ENCODE peak calls at places on chromosomes 5 and 9, in five cellular contexts. One of them, this sample, is unnamed.

GRCh38 chr9:107807183-107807582 is 317.6 kb upstream of the KLF4 start:
- ATAC-seq in A549: no peak
- ATAC-seq in gastroesophageal sphincter: no peak
- ATAC-seq in heart left ventricle: no peak
- ATAC-seq in sciatic nerve: no peak
- ATAC-seq in this sample: peak

GRCh38 chr5:80736730-80737129 is 81.9 kb upstream of the DHFR start:
- ATAC-seq in A549: peak
- ATAC-seq in gastroesophageal sphincter: no peak
- ATAC-seq in heart left ventricle: no peak
- ATAC-seq in sciatic nerve: no peak
- ATAC-seq in this sample: no peak

GRCh38 chr5:6832994-6833393 is 119.8 kb downstream of the TENT4A start:
- ATAC-seq in A549: no peak
- ATAC-seq in gastroesophageal sphincter: no peak
- ATAC-seq in heart left ventricle: peak
- ATAC-seq in sciatic nerve: no peak
- ATAC-seq in this sample: no peak

GRCh38 chr5:87151547-87151946 is 116.1 kb upstream of the RASA1 start:
- ATAC-seq in A549: peak
- ATAC-seq in gastroesophageal sphincter: no peak
- ATAC-seq in heart left ventricle: no peak
- ATAC-seq in sciatic nerve: no peak
- ATAC-seq in this sample: peak

GRCh38 chr9:135247174-135247930 is 159.9 kb downstream of the OLFM1 start:
- ATAC-seq in A549: no peak
- ATAC-seq in gastroesophageal sphincter: no peak
- ATAC-seq in heart left ventricle: no peak
- ATAC-seq in sciatic nerve: no peak
- ATAC-seq in this sample: peak

GRCh38 chr9:129989740-129990139 is 53.2 kb downstream of the FNBP1 start:
- ATAC-seq in A549: no peak
- ATAC-seq in gastroesophageal sphincter: no peak
- ATAC-seq in heart left ventricle: no peak
- ATAC-seq in sciatic nerve: peak
- ATAC-seq in this sample: no peak

GRCh38 chr9:99491408-99492259 is 269.6 kb downstream of the SEC61B start:
- ATAC-seq in A549: no peak
- ATAC-seq in gastroesophageal sphincter: no peak
- ATAC-seq in heart left ventricle: no peak
- ATAC-seq in sciatic nerve: peak
- ATAC-seq in this sample: no peak

GRCh38 chr9:133440884-133441283 is 18.7 kb downstream of the ADAMTS13 start:
- ATAC-seq in A549: no peak
- ATAC-seq in gastroesophageal sphincter: no peak
- ATAC-seq in heart left ventricle: no peak
- ATAC-seq in sciatic nerve: no peak
- ATAC-seq in this sample: peak

GRCh38 chr5:95392593-95393182 is 1.5 kb downstream of the FAM81B start:
- ATAC-seq in A549: no peak
- ATAC-seq in gastroesophageal sphincter: no peak
- ATAC-seq in heart left ventricle: peak
- ATAC-seq in sciatic nerve: no peak
- ATAC-seq in this sample: peak

GRCh38 chr9:12861035-12861434 is 86.2 kb downstream of the LURAP1L start:
- ATAC-seq in A549: no peak
- ATAC-seq in gastroesophageal sphincter: no peak
- ATAC-seq in heart left ventricle: no peak
- ATAC-seq in sciatic nerve: no peak
- ATAC-seq in this sample: no peak

GRCh38 chr9:38652044-38652443 is 31.6 kb upstream of the ANKRD18A start:
- ATAC-seq in A549: no peak
- ATAC-seq in gastroesophageal sphincter: no peak
- ATAC-seq in heart left ventricle: no peak
- ATAC-seq in sciatic nerve: no peak
- ATAC-seq in this sample: no peak

GRCh38 chr5:175212203-175212602 is 231.8 kb downstream of the DRD1 start:
- ATAC-seq in A549: no peak
- ATAC-seq in gastroesophageal sphincter: no peak
- ATAC-seq in heart left ventricle: no peak
- ATAC-seq in sciatic nerve: no peak
- ATAC-seq in this sample: no peak

GRCh38 chr5:77864997-77865396 is 88.9 kb upstream of the TBCA start:
- ATAC-seq in A549: no peak
- ATAC-seq in gastroesophageal sphincter: no peak
- ATAC-seq in heart left ventricle: no peak
- ATAC-seq in sciatic nerve: no peak
- ATAC-seq in this sample: peak

GRCh38 chr9:127880143-127880542 is 2.7 kb upstream of the AK1 start:
- ATAC-seq in A549: no peak
- ATAC-seq in gastroesophageal sphincter: no peak
- ATAC-seq in heart left ventricle: no peak
- ATAC-seq in sciatic nerve: no peak
- ATAC-seq in this sample: no peak

GRCh38 chr5:103094737-103095136 is 25.2 kb downstream of the GIN1 start:
- ATAC-seq in A549: no peak
- ATAC-seq in gastroesophageal sphincter: no peak
- ATAC-seq in heart left ventricle: peak
- ATAC-seq in sciatic nerve: no peak
- ATAC-seq in this sample: no peak

GRCh38 chr5:146794326-146795029 is 84.1 kb downstream of the PPP2R2B start:
- ATAC-seq in A549: no peak
- ATAC-seq in gastroesophageal sphincter: no peak
- ATAC-seq in heart left ventricle: no peak
- ATAC-seq in sciatic nerve: no peak
- ATAC-seq in this sample: no peak

GRCh38 chr5:145658435-145658834 is 176.7 kb downstream of the PRELID2 start:
- ATAC-seq in A549: no peak
- ATAC-seq in gastroesophageal sphincter: no peak
- ATAC-seq in heart left ventricle: no peak
- ATAC-seq in sciatic nerve: no peak
- ATAC-seq in this sample: no peak

GRCh38 chr5:41482715-41483114 is 27.7 kb downstream of the PLCXD3 start:
- ATAC-seq in A549: no peak
- ATAC-seq in gastroesophageal sphincter: no peak
- ATAC-seq in heart left ventricle: no peak
- ATAC-seq in sciatic nerve: no peak
- ATAC-seq in this sample: no peak

GRCh38 chr5:148626986-148627385 is 27.3 kb downstream of the HTR4 start:
- ATAC-seq in A549: no peak
- ATAC-seq in gastroesophageal sphincter: no peak
- ATAC-seq in heart left ventricle: no peak
- ATAC-seq in sciatic nerve: no peak
- ATAC-seq in this sample: no peak

GRCh38 chr5:176447982-176448608 is at the start of gene FAF2:
- ATAC-seq in A549: peak
- ATAC-seq in gastroesophageal sphincter: peak
- ATAC-seq in heart left ventricle: peak
- ATAC-seq in sciatic nerve: peak
- ATAC-seq in this sample: peak

GRCh38 chr5:16626696-16627264 is 10.0 kb upstream of the RETREG1 start:
- ATAC-seq in A549: no peak
- ATAC-seq in gastroesophageal sphincter: no peak
- ATAC-seq in heart left ventricle: no peak
- ATAC-seq in sciatic nerve: peak
- ATAC-seq in this sample: no peak

GRCh38 chr5:132540764-132541163 is 2.6 kb downstream of the IL5 start:
- ATAC-seq in A549: no peak
- ATAC-seq in gastroesophageal sphincter: no peak
- ATAC-seq in heart left ventricle: no peak
- ATAC-seq in sciatic nerve: no peak
- ATAC-seq in this sample: no peak

GRCh38 chr9:35350827-35351549 is 138.9 kb upstream of the RUSC2 start:
- ATAC-seq in A549: no peak
- ATAC-seq in gastroesophageal sphincter: no peak
- ATAC-seq in heart left ventricle: peak
- ATAC-seq in sciatic nerve: peak
- ATAC-seq in this sample: no peak

GRCh38 chr5:91133183-91133582 is 249.9 kb downstream of the ARRDC3 start:
- ATAC-seq in A549: no peak
- ATAC-seq in gastroesophageal sphincter: no peak
- ATAC-seq in heart left ventricle: no peak
- ATAC-seq in sciatic nerve: no peak
- ATAC-seq in this sample: peak

GRCh38 chr9:842918-843468 is 1.5 kb downstream of the DMRT1 start:
- ATAC-seq in A549: no peak
- ATAC-seq in gastroesophageal sphincter: no peak
- ATAC-seq in heart left ventricle: no peak
- ATAC-seq in sciatic nerve: no peak
- ATAC-seq in this sample: no peak

GRCh38 chr5:143801251-143801650 is 10.7 kb upstream of the HMHB1 start:
- ATAC-seq in A549: no peak
- ATAC-seq in gastroesophageal sphincter: no peak
- ATAC-seq in heart left ventricle: no peak
- ATAC-seq in sciatic nerve: peak
- ATAC-seq in this sample: no peak

GRCh38 chr5:4518924-4519660 is 621.0 kb upstream of the ADAMTS16 start:
- ATAC-seq in A549: no peak
- ATAC-seq in gastroesophageal sphincter: no peak
- ATAC-seq in heart left ventricle: no peak
- ATAC-seq in sciatic nerve: no peak
- ATAC-seq in this sample: no peak

GRCh38 chr9:113399646-113400200 is 1.4 kb downstream of the ALAD start:
- ATAC-seq in A549: no peak
- ATAC-seq in gastroesophageal sphincter: no peak
- ATAC-seq in heart left ventricle: no peak
- ATAC-seq in sciatic nerve: no peak
- ATAC-seq in this sample: no peak

GRCh38 chr5:73234156-73234555 is 61.2 kb downstream of the TMEM174 start:
- ATAC-seq in A549: no peak
- ATAC-seq in gastroesophageal sphincter: no peak
- ATAC-seq in heart left ventricle: no peak
- ATAC-seq in sciatic nerve: peak
- ATAC-seq in this sample: no peak